ENCODE peak calls at places on chromosomes 12 and 14, in nine cellular contexts. One of them, this sample, is unnamed.

GRCh38 chr12:98110516-98110915 is 404.9 kb upstream of the TMPO start:
- DNase-seq in cardiac muscle cell: no peak
- DNase-seq in psoas muscle: no peak
- DNase-seq in left ventricle myocardium inferior: no peak
- DNase-seq in AG04450: no peak
- DNase-seq in A549: no peak
- DNase-seq in endothelial cell of umbilical vein: no peak
- DNase-seq in spleen: no peak
- DNase-seq in osteocyte: no peak
- DNase-seq in this sample: no peak

GRCh38 chr12:117968826-117969659 is at the start of gene KSR2:
- DNase-seq in spleen: no peak
- DNase-seq in endothelial cell of umbilical vein: peak
- DNase-seq in cardiac muscle cell: peak
- DNase-seq in osteocyte: no peak
- DNase-seq in A549: peak
- DNase-seq in psoas muscle: peak
- DNase-seq in left ventricle myocardium inferior: no peak
- DNase-seq in AG04450: no peak
- DNase-seq in this sample: no peak

GRCh38 chr12:50246873-50247612 is 36.3 kb downstream of the LIMA1 start:
- DNase-seq in endothelial cell of umbilical vein: peak
- DNase-seq in psoas muscle: peak
- DNase-seq in A549: peak
- DNase-seq in cardiac muscle cell: peak
- DNase-seq in spleen: no peak
- DNase-seq in osteocyte: no peak
- DNase-seq in AG04450: peak
- DNase-seq in left ventricle myocardium inferior: peak
- DNase-seq in this sample: no peak

GRCh38 chr12:14723763-14724162 is 27.4 kb upstream of the GUCY2C start:
- DNase-seq in AG04450: peak
- DNase-seq in osteocyte: no peak
- DNase-seq in spleen: no peak
- DNase-seq in cardiac muscle cell: peak
- DNase-seq in endothelial cell of umbilical vein: peak
- DNase-seq in left ventricle myocardium inferior: peak
- DNase-seq in A549: peak
- DNase-seq in psoas muscle: no peak
- DNase-seq in this sample: no peak

GRCh38 chr14:72844528-72844927 is 49.4 kb downstream of the DPF3 start:
- DNase-seq in AG04450: no peak
- DNase-seq in left ventricle myocardium inferior: no peak
- DNase-seq in A549: no peak
- DNase-seq in endothelial cell of umbilical vein: no peak
- DNase-seq in spleen: no peak
- DNase-seq in psoas muscle: no peak
- DNase-seq in osteocyte: no peak
- DNase-seq in cardiac muscle cell: no peak
- DNase-seq in this sample: no peak

GRCh38 chr14:80862983-80863382 is 78.6 kb downstream of the CEP128 start:
- DNase-seq in A549: no peak
- DNase-seq in osteocyte: no peak
- DNase-seq in psoas muscle: no peak
- DNase-seq in cardiac muscle cell: peak
- DNase-seq in endothelial cell of umbilical vein: peak
- DNase-seq in spleen: no peak
- DNase-seq in left ventricle myocardium inferior: no peak
- DNase-seq in AG04450: no peak
- DNase-seq in this sample: no peak

GRCh38 chr12:15590180-15590826 is 198.9 kb downstream of the EPS8 start:
- DNase-seq in psoas muscle: no peak
- DNase-seq in cardiac muscle cell: peak
- DNase-seq in left ventricle myocardium inferior: no peak
- DNase-seq in AG04450: peak
- DNase-seq in endothelial cell of umbilical vein: peak
- DNase-seq in osteocyte: no peak
- DNase-seq in A549: peak
- DNase-seq in spleen: peak
- DNase-seq in this sample: no peak

GRCh38 chr14:75188520-75189267 is 12.3 kb upstream of the TMED10 start:
- DNase-seq in osteocyte: no peak
- DNase-seq in endothelial cell of umbilical vein: no peak
- DNase-seq in spleen: no peak
- DNase-seq in A549: no peak
- DNase-seq in cardiac muscle cell: no peak
- DNase-seq in left ventricle myocardium inferior: no peak
- DNase-seq in psoas muscle: no peak
- DNase-seq in AG04450: no peak
- DNase-seq in this sample: no peak

GRCh38 chr12:108019862-108020261 is 109.2 kb upstream of the WSCD2 start:
- DNase-seq in endothelial cell of umbilical vein: no peak
- DNase-seq in osteocyte: peak
- DNase-seq in spleen: no peak
- DNase-seq in A549: no peak
- DNase-seq in left ventricle myocardium inferior: no peak
- DNase-seq in cardiac muscle cell: no peak
- DNase-seq in AG04450: no peak
- DNase-seq in psoas muscle: no peak
- DNase-seq in this sample: no peak

DNA sequence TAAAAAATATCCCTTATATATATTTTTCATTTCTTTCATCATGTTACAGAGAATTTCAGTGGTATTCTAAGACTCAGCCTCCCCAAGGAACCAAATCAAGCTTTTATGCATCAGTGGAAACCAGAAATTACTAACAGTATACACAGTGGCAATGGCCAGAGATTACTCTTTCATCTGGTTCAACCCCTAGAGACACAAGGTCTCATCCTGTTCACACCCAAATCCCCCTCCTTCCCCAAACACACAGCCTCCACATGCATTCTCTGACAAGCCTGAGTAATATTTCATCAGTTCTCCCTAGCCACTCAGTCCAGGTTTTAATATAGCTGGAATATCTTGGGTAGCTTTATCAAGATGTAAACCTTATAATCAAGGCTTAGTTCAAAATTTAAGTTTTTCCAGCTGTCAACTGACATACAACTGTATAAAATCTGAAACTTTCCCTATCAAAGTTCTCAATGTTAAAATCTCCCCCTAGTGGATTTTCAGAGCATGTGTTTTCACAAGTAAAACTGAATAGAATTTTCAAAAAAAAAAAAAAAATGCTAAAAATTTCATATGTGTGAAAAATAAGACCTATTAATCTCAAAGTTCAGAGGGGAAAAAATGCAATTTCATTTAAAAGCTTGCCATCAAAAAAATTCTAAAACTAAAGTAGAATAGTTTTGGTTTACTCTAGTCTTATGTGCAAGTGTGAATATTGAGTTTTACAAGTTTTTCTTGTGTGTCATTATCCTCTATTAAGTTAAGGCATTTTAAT is 10.5 kb upstream of the SSTR1 start:
- DNase-seq in A549: no peak
- DNase-seq in psoas muscle: no peak
- DNase-seq in osteocyte: no peak
- DNase-seq in endothelial cell of umbilical vein: peak
- DNase-seq in spleen: no peak
- DNase-seq in AG04450: no peak
- DNase-seq in cardiac muscle cell: peak
- DNase-seq in left ventricle myocardium inferior: no peak
- DNase-seq in this sample: no peak
- TF ChIP-seq CTCF in A549: peak
- TF ChIP-seq CTCF in psoas muscle: peak
- TF ChIP-seq CTCF in osteocyte: peak
- TF ChIP-seq CTCF in endothelial cell of umbilical vein: peak
- TF ChIP-seq CTCF in spleen: peak
- TF ChIP-seq CTCF in AG04450: peak
- TF ChIP-seq CTCF in cardiac muscle cell: peak
- TF ChIP-seq CTCF in left ventricle myocardium inferior: peak
- TF ChIP-seq CTCF in this sample: peak

GRCh38 chr14:63175531-63175930 is 28.7 kb upstream of the RHOJ start:
- DNase-seq in spleen: no peak
- DNase-seq in psoas muscle: no peak
- DNase-seq in endothelial cell of umbilical vein: no peak
- DNase-seq in AG04450: no peak
- DNase-seq in cardiac muscle cell: no peak
- DNase-seq in A549: no peak
- DNase-seq in left ventricle myocardium inferior: no peak
- DNase-seq in osteocyte: no peak
- DNase-seq in this sample: no peak
- TF ChIP-seq CTCF in spleen: no peak
- TF ChIP-seq CTCF in psoas muscle: no peak
- TF ChIP-seq CTCF in endothelial cell of umbilical vein: no peak
- TF ChIP-seq CTCF in AG04450: no peak
- TF ChIP-seq CTCF in cardiac muscle cell: no peak
- TF ChIP-seq CTCF in A549: no peak
- TF ChIP-seq CTCF in left ventricle myocardium inferior: no peak
- TF ChIP-seq CTCF in osteocyte: no peak
- TF ChIP-seq CTCF in this sample: no peak

DNA sequence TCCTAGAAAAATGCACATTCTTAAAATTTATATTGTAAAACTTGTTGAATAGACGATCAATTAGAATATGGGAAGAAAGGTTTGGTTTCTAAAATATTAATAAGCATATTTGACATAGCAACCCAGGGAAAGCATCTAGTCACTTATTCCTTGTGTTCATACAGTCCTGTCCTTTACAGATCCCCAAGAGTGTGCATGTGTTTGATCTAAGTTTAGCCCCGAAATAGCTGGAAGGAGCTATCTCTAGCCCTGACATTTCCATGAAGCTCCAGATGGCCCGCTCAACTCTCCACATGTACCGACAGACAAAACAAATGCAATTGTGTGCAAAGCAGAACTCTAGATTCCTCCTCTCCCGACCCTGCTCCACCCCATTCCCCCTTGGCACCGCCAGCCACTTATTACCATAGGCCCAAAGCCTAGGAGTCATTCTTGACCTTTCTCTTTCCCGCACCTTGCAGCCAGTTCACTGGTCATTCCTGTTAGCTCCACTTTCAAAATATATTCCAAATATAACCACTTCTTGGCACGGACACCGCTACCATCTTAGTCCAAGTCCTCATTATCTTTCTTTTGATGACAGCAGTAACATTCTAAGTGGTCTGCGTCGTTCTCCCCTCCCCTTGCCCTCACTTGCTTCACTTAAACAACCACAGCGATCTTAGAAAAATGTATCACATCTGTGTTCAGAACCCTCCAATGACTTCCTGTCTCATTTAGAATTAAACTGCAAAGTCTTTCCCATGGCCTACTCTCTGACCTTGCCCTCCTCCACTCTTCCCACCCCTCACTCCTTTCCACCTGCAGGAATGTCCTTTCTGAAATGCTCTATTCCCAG is 45.5 kb upstream of the GZMB start:
- DNase-seq in psoas muscle: no peak
- DNase-seq in left ventricle myocardium inferior: no peak
- DNase-seq in endothelial cell of umbilical vein: no peak
- DNase-seq in cardiac muscle cell: no peak
- DNase-seq in AG04450: no peak
- DNase-seq in A549: no peak
- DNase-seq in spleen: no peak
- DNase-seq in osteocyte: no peak
- DNase-seq in this sample: no peak
- TF ChIP-seq CTCF in psoas muscle: no peak
- TF ChIP-seq CTCF in left ventricle myocardium inferior: no peak
- TF ChIP-seq CTCF in endothelial cell of umbilical vein: no peak
- TF ChIP-seq CTCF in cardiac muscle cell: no peak
- TF ChIP-seq CTCF in AG04450: no peak
- TF ChIP-seq CTCF in A549: peak
- TF ChIP-seq CTCF in spleen: no peak
- TF ChIP-seq CTCF in osteocyte: no peak
- TF ChIP-seq CTCF in this sample: peak

GRCh38 chr12:20194171-20194570 is 174.2 kb upstream of the PDE3A start:
- DNase-seq in A549: no peak
- DNase-seq in spleen: no peak
- DNase-seq in osteocyte: no peak
- DNase-seq in endothelial cell of umbilical vein: peak
- DNase-seq in psoas muscle: no peak
- DNase-seq in AG04450: no peak
- DNase-seq in cardiac muscle cell: peak
- DNase-seq in left ventricle myocardium inferior: no peak
- DNase-seq in this sample: no peak
- TF ChIP-seq CTCF in A549: peak
- TF ChIP-seq CTCF in spleen: no peak
- TF ChIP-seq CTCF in osteocyte: peak
- TF ChIP-seq CTCF in endothelial cell of umbilical vein: no peak
- TF ChIP-seq CTCF in psoas muscle: no peak
- TF ChIP-seq CTCF in AG04450: peak
- TF ChIP-seq CTCF in cardiac muscle cell: peak
- TF ChIP-seq CTCF in left ventricle myocardium inferior: peak
- TF ChIP-seq CTCF in this sample: peak

This sample was measured in chondrocyte.